ENCODE peak calls at places on chromosomes 2 and 18, in five cellular contexts. One of them, this sample, is unnamed.

GRCh38 chr2:9291331-9291730 is 84.7 kb downstream of the ASAP2 start:
- DNase-seq in renal cortical epithelial cell: no peak
- DNase-seq in HS-5: no peak
- DNase-seq in NCI-H446 treated with DMSO at 0.1 percent for 48 hours: no peak
- DNase-seq in stimulated activated CD4-positive, alpha-beta T cell treated with anti-CD3 and anti-CD28 coated beads, Interleukin-2, amount 100 ng/mL, for 48 hours: no peak
- DNase-seq in this sample: no peak

GRCh38 chr2:207150294-207150693 is 15.5 kb downstream of the KLF7 start:
- DNase-seq in renal cortical epithelial cell: no peak
- DNase-seq in HS-5: no peak
- DNase-seq in NCI-H446 treated with DMSO at 0.1 percent for 48 hours: no peak
- DNase-seq in stimulated activated CD4-positive, alpha-beta T cell treated with anti-CD3 and anti-CD28 coated beads, Interleukin-2, amount 100 ng/mL, for 48 hours: no peak
- DNase-seq in this sample: no peak

GRCh38 chr18:65906621-65907034 is 155.8 kb downstream of the CDH7 start:
- DNase-seq in renal cortical epithelial cell: no peak
- DNase-seq in HS-5: no peak
- DNase-seq in NCI-H446 treated with DMSO at 0.1 percent for 48 hours: no peak
- DNase-seq in stimulated activated CD4-positive, alpha-beta T cell treated with anti-CD3 and anti-CD28 coated beads, Interleukin-2, amount 100 ng/mL, for 48 hours: no peak
- DNase-seq in this sample: no peak

GRCh38 chr2:227748079-227748478 is 2.4 kb downstream of the SCYGR8 start:
- DNase-seq in renal cortical epithelial cell: no peak
- DNase-seq in HS-5: no peak
- DNase-seq in NCI-H446 treated with DMSO at 0.1 percent for 48 hours: no peak
- DNase-seq in stimulated activated CD4-positive, alpha-beta T cell treated with anti-CD3 and anti-CD28 coated beads, Interleukin-2, amount 100 ng/mL, for 48 hours: no peak
- DNase-seq in this sample: peak; percentile 8

GRCh38 chr2:105388971-105389381 is 9.9 kb downstream of the FHL2 start:
- DNase-seq in renal cortical epithelial cell: no peak
- DNase-seq in HS-5: no peak
- DNase-seq in NCI-H446 treated with DMSO at 0.1 percent for 48 hours: no peak
- DNase-seq in stimulated activated CD4-positive, alpha-beta T cell treated with anti-CD3 and anti-CD28 coated beads, Interleukin-2, amount 100 ng/mL, for 48 hours: no peak
- DNase-seq in this sample: no peak

GRCh38 chr2:224646242-224646846 is 61.2 kb upstream of the CUL3 start:
- DNase-seq in renal cortical epithelial cell: no peak
- DNase-seq in HS-5: no peak
- DNase-seq in NCI-H446 treated with DMSO at 0.1 percent for 48 hours: no peak
- DNase-seq in stimulated activated CD4-positive, alpha-beta T cell treated with anti-CD3 and anti-CD28 coated beads, Interleukin-2, amount 100 ng/mL, for 48 hours: peak; percentile 2
- DNase-seq in this sample: peak; percentile 8

GRCh38 chr2:198957183-198957582 is 500.6 kb downstream of the SATB2 start:
- DNase-seq in renal cortical epithelial cell: no peak
- DNase-seq in HS-5: no peak
- DNase-seq in NCI-H446 treated with DMSO at 0.1 percent for 48 hours: no peak
- DNase-seq in stimulated activated CD4-positive, alpha-beta T cell treated with anti-CD3 and anti-CD28 coated beads, Interleukin-2, amount 100 ng/mL, for 48 hours: no peak
- DNase-seq in this sample: no peak

GRCh38 chr2:74399785-74400184 is 19.7 kb upstream of the DCTN1 start:
- DNase-seq in renal cortical epithelial cell: peak; percentile 33
- DNase-seq in HS-5: no peak
- DNase-seq in NCI-H446 treated with DMSO at 0.1 percent for 48 hours: no peak
- DNase-seq in stimulated activated CD4-positive, alpha-beta T cell treated with anti-CD3 and anti-CD28 coated beads, Interleukin-2, amount 100 ng/mL, for 48 hours: no peak
- DNase-seq in this sample: peak; percentile 47

GRCh38 chr2:44544991-44545390 is 183.2 kb downstream of the CAMKMT start:
- DNase-seq in renal cortical epithelial cell: no peak
- DNase-seq in HS-5: no peak
- DNase-seq in NCI-H446 treated with DMSO at 0.1 percent for 48 hours: no peak
- DNase-seq in stimulated activated CD4-positive, alpha-beta T cell treated with anti-CD3 and anti-CD28 coated beads, Interleukin-2, amount 100 ng/mL, for 48 hours: no peak
- DNase-seq in this sample: no peak

GRCh38 chr18:61949946-61950345 is 57.1 kb upstream of the RNF152 start:
- DNase-seq in renal cortical epithelial cell: peak; percentile 43
- DNase-seq in HS-5: peak; percentile 30
- DNase-seq in NCI-H446 treated with DMSO at 0.1 percent for 48 hours: no peak
- DNase-seq in stimulated activated CD4-positive, alpha-beta T cell treated with anti-CD3 and anti-CD28 coated beads, Interleukin-2, amount 100 ng/mL, for 48 hours: no peak
- DNase-seq in this sample: peak; percentile 99

GRCh38 chr2:188142636-188143035 is 149.0 kb upstream of the GULP1 start:
- DNase-seq in renal cortical epithelial cell: peak; percentile 39
- DNase-seq in HS-5: peak; percentile 42
- DNase-seq in NCI-H446 treated with DMSO at 0.1 percent for 48 hours: no peak
- DNase-seq in stimulated activated CD4-positive, alpha-beta T cell treated with anti-CD3 and anti-CD28 coated beads, Interleukin-2, amount 100 ng/mL, for 48 hours: no peak
- DNase-seq in this sample: peak; percentile 93

GRCh38 chr18:12053312-12053711 is 40.3 kb upstream of the ANKRD62 start:
- DNase-seq in renal cortical epithelial cell: no peak
- DNase-seq in HS-5: no peak
- DNase-seq in NCI-H446 treated with DMSO at 0.1 percent for 48 hours: no peak
- DNase-seq in stimulated activated CD4-positive, alpha-beta T cell treated with anti-CD3 and anti-CD28 coated beads, Interleukin-2, amount 100 ng/mL, for 48 hours: no peak
- DNase-seq in this sample: no peak

GRCh38 chr2:174335605-174336402 is 1.1 kb downstream of the SP9 start:
- DNase-seq in renal cortical epithelial cell: no peak
- DNase-seq in HS-5: no peak
- DNase-seq in NCI-H446 treated with DMSO at 0.1 percent for 48 hours: no peak
- DNase-seq in stimulated activated CD4-positive, alpha-beta T cell treated with anti-CD3 and anti-CD28 coated beads, Interleukin-2, amount 100 ng/mL, for 48 hours: no peak
- DNase-seq in this sample: no peak

GRCh38 chr2:46887028-46887885 is 28.3 kb downstream of the MCFD2 start:
- DNase-seq in renal cortical epithelial cell: peak; percentile 74
- DNase-seq in HS-5: no peak
- DNase-seq in NCI-H446 treated with DMSO at 0.1 percent for 48 hours: no peak
- DNase-seq in stimulated activated CD4-positive, alpha-beta T cell treated with anti-CD3 and anti-CD28 coated beads, Interleukin-2, amount 100 ng/mL, for 48 hours: no peak
- DNase-seq in this sample: no peak

GRCh38 chr18:10006261-10006903 is 92.6 kb downstream of the VAPA start:
- DNase-seq in renal cortical epithelial cell: peak; percentile 36
- DNase-seq in HS-5: no peak
- DNase-seq in NCI-H446 treated with DMSO at 0.1 percent for 48 hours: peak; percentile 67
- DNase-seq in stimulated activated CD4-positive, alpha-beta T cell treated with anti-CD3 and anti-CD28 coated beads, Interleukin-2, amount 100 ng/mL, for 48 hours: no peak
- DNase-seq in this sample: peak; percentile 39

GRCh38 chr2:6881036-6881435 is 3.5 kb downstream of the RSAD2 start:
- DNase-seq in renal cortical epithelial cell: no peak
- DNase-seq in HS-5: no peak
- DNase-seq in NCI-H446 treated with DMSO at 0.1 percent for 48 hours: no peak
- DNase-seq in stimulated activated CD4-positive, alpha-beta T cell treated with anti-CD3 and anti-CD28 coated beads, Interleukin-2, amount 100 ng/mL, for 48 hours: no peak
- DNase-seq in this sample: no peak

GRCh38 chr2:157460897-157461296 is 17.0 kb upstream of the CYTIP start:
- DNase-seq in renal cortical epithelial cell: no peak
- DNase-seq in HS-5: no peak
- DNase-seq in NCI-H446 treated with DMSO at 0.1 percent for 48 hours: no peak
- DNase-seq in stimulated activated CD4-positive, alpha-beta T cell treated with anti-CD3 and anti-CD28 coated beads, Interleukin-2, amount 100 ng/mL, for 48 hours: no peak
- DNase-seq in this sample: no peak

GRCh38 chr2:10947005-10947440 is 35.3 kb downstream of the KCNF1 start:
- DNase-seq in renal cortical epithelial cell: no peak
- DNase-seq in HS-5: no peak
- DNase-seq in NCI-H446 treated with DMSO at 0.1 percent for 48 hours: no peak
- DNase-seq in stimulated activated CD4-positive, alpha-beta T cell treated with anti-CD3 and anti-CD28 coated beads, Interleukin-2, amount 100 ng/mL, for 48 hours: no peak
- DNase-seq in this sample: peak; percentile 84

GRCh38 chr2:228268756-228269155 is 87.3 kb upstream of the SPHKAP start:
- DNase-seq in renal cortical epithelial cell: no peak
- DNase-seq in HS-5: no peak
- DNase-seq in NCI-H446 treated with DMSO at 0.1 percent for 48 hours: no peak
- DNase-seq in stimulated activated CD4-positive, alpha-beta T cell treated with anti-CD3 and anti-CD28 coated beads, Interleukin-2, amount 100 ng/mL, for 48 hours: no peak
- DNase-seq in this sample: no peak

GRCh38 chr2:9699139-9699823 is 68.5 kb upstream of the YWHAQ start:
- DNase-seq in renal cortical epithelial cell: peak; percentile 86
- DNase-seq in HS-5: peak; percentile 47
- DNase-seq in NCI-H446 treated with DMSO at 0.1 percent for 48 hours: no peak
- DNase-seq in stimulated activated CD4-positive, alpha-beta T cell treated with anti-CD3 and anti-CD28 coated beads, Interleukin-2, amount 100 ng/mL, for 48 hours: no peak
- DNase-seq in this sample: peak; percentile 74

GRCh38 chr2:153912798-153913396 is 41.2 kb downstream of the GALNT13 start:
- DNase-seq in renal cortical epithelial cell: no peak
- DNase-seq in HS-5: no peak
- DNase-seq in NCI-H446 treated with DMSO at 0.1 percent for 48 hours: peak; percentile 60
- DNase-seq in stimulated activated CD4-positive, alpha-beta T cell treated with anti-CD3 and anti-CD28 coated beads, Interleukin-2, amount 100 ng/mL, for 48 hours: no peak
- DNase-seq in this sample: no peak

GRCh38 chr2:43495727-43496126 is 100.1 kb downstream of the THADA start:
- DNase-seq in renal cortical epithelial cell: peak; percentile 81
- DNase-seq in HS-5: no peak
- DNase-seq in NCI-H446 treated with DMSO at 0.1 percent for 48 hours: no peak
- DNase-seq in stimulated activated CD4-positive, alpha-beta T cell treated with anti-CD3 and anti-CD28 coated beads, Interleukin-2, amount 100 ng/mL, for 48 hours: no peak
- DNase-seq in this sample: peak; percentile 84

GRCh38 chr18:36314098-36314497 is 16.6 kb downstream of the FHOD3 start:
- DNase-seq in renal cortical epithelial cell: no peak
- DNase-seq in HS-5: no peak
- DNase-seq in NCI-H446 treated with DMSO at 0.1 percent for 48 hours: no peak
- DNase-seq in stimulated activated CD4-positive, alpha-beta T cell treated with anti-CD3 and anti-CD28 coated beads, Interleukin-2, amount 100 ng/mL, for 48 hours: no peak
- DNase-seq in this sample: peak; percentile 59

GRCh38 chr18:13381907-13382682 is 163.5 kb downstream of the LDLRAD4 start:
- DNase-seq in renal cortical epithelial cell: peak; percentile 86
- DNase-seq in HS-5: no peak
- DNase-seq in NCI-H446 treated with DMSO at 0.1 percent for 48 hours: no peak
- DNase-seq in stimulated activated CD4-positive, alpha-beta T cell treated with anti-CD3 and anti-CD28 coated beads, Interleukin-2, amount 100 ng/mL, for 48 hours: no peak
- DNase-seq in this sample: peak; percentile 12

GRCh38 chr2:74544634-74545033 is 9.1 kb downstream of the LOXL3 start:
- DNase-seq in renal cortical epithelial cell: no peak
- DNase-seq in HS-5: no peak
- DNase-seq in NCI-H446 treated with DMSO at 0.1 percent for 48 hours: no peak
- DNase-seq in stimulated activated CD4-positive, alpha-beta T cell treated with anti-CD3 and anti-CD28 coated beads, Interleukin-2, amount 100 ng/mL, for 48 hours: no peak
- DNase-seq in this sample: peak; percentile 27

GRCh38 chr2:25454824-25455611 is 113.3 kb upstream of the DNMT3A start:
- DNase-seq in renal cortical epithelial cell: no peak
- DNase-seq in HS-5: no peak
- DNase-seq in NCI-H446 treated with DMSO at 0.1 percent for 48 hours: no peak
- DNase-seq in stimulated activated CD4-positive, alpha-beta T cell treated with anti-CD3 and anti-CD28 coated beads, Interleukin-2, amount 100 ng/mL, for 48 hours: no peak
- DNase-seq in this sample: no peak

GRCh38 chr2:37768491-37768925 is 97.1 kb upstream of the CDC42EP3 start:
- DNase-seq in renal cortical epithelial cell: peak; percentile 93
- DNase-seq in HS-5: peak; percentile 82
- DNase-seq in NCI-H446 treated with DMSO at 0.1 percent for 48 hours: no peak
- DNase-seq in stimulated activated CD4-positive, alpha-beta T cell treated with anti-CD3 and anti-CD28 coated beads, Interleukin-2, amount 100 ng/mL, for 48 hours: no peak
- DNase-seq in this sample: peak; percentile 55

GRCh38 chr2:64488050-64488974 is 34.4 kb downstream of the LGALSL start:
- DNase-seq in renal cortical epithelial cell: peak; percentile 40
- DNase-seq in HS-5: no peak
- DNase-seq in NCI-H446 treated with DMSO at 0.1 percent for 48 hours: no peak
- DNase-seq in stimulated activated CD4-positive, alpha-beta T cell treated with anti-CD3 and anti-CD28 coated beads, Interleukin-2, amount 100 ng/mL, for 48 hours: peak; percentile 88
- DNase-seq in this sample: peak; percentile 44

GRCh38 chr2:235493775-235494715 is at the start of gene AGAP1:
- DNase-seq in renal cortical epithelial cell: peak; percentile 54
- DNase-seq in HS-5: peak; percentile 49
- DNase-seq in NCI-H446 treated with DMSO at 0.1 percent for 48 hours: peak; percentile 62
- DNase-seq in stimulated activated CD4-positive, alpha-beta T cell treated with anti-CD3 and anti-CD28 coated beads, Interleukin-2, amount 100 ng/mL, for 48 hours: no peak
- DNase-seq in this sample: peak; percentile 63

GRCh38 chr2:3149441-3150217 is 228.0 kb downstream of the EIPR1 start:
- DNase-seq in renal cortical epithelial cell: no peak
- DNase-seq in HS-5: no peak
- DNase-seq in NCI-H446 treated with DMSO at 0.1 percent for 48 hours: no peak
- DNase-seq in stimulated activated CD4-positive, alpha-beta T cell treated with anti-CD3 and anti-CD28 coated beads, Interleukin-2, amount 100 ng/mL, for 48 hours: no peak
- DNase-seq in this sample: no peak

GRCh38 chr2:9269695-9270365 is 63.2 kb downstream of the ASAP2 start:
- DNase-seq in renal cortical epithelial cell: no peak
- DNase-seq in HS-5: no peak
- DNase-seq in NCI-H446 treated with DMSO at 0.1 percent for 48 hours: no peak
- DNase-seq in stimulated activated CD4-positive, alpha-beta T cell treated with anti-CD3 and anti-CD28 coated beads, Interleukin-2, amount 100 ng/mL, for 48 hours: no peak
- DNase-seq in this sample: no peak

GRCh38 chr2:203656522-203657287 is 49.7 kb upstream of the CD28 start:
- DNase-seq in renal cortical epithelial cell: peak; percentile 29
- DNase-seq in HS-5: no peak
- DNase-seq in NCI-H446 treated with DMSO at 0.1 percent for 48 hours: no peak
- DNase-seq in stimulated activated CD4-positive, alpha-beta T cell treated with anti-CD3 and anti-CD28 coated beads, Interleukin-2, amount 100 ng/mL, for 48 hours: no peak
- DNase-seq in this sample: peak; percentile 99

GRCh38 chr2:46878886-46879285 is 36.7 kb downstream of the MCFD2 start:
- DNase-seq in renal cortical epithelial cell: no peak
- DNase-seq in HS-5: no peak
- DNase-seq in NCI-H446 treated with DMSO at 0.1 percent for 48 hours: no peak
- DNase-seq in stimulated activated CD4-positive, alpha-beta T cell treated with anti-CD3 and anti-CD28 coated beads, Interleukin-2, amount 100 ng/mL, for 48 hours: no peak
- DNase-seq in this sample: no peak

This sample was measured in bronchial epithelial cell.